ENCODE peak calls at places on chromosomes 6 and 20, in seven cellular contexts. O is SJCRH30, L is A172, J is fibroblast of villous mesenchyme, F is cardiac muscle cell, S is NCI-H345, N is left cardiac atrium. P is an unnamed sample.

GRCh38 chr6:124869412-124869811 is 92.8 kb upstream of the RNF217 start:
- DNase-seq in O (no peak), L (no peak), J (no peak), F (no peak), S (no peak), N (no peak), P (no peak)

GRCh38 chr20:62367136-62367482 is at the start of gene LAMA5:
- DNase-seq in O (peak), L (no peak), J (peak), F (peak), S (peak), N (peak), P (no peak)

GRCh38 chr6:22873531-22874136 is 304.3 kb downstream of the HDGFL1 start:
- DNase-seq in O (peak), L (no peak), J (peak), F (no peak), S (no peak), N (no peak), P (no peak)

GRCh38 chr6:35318200-35318844 is 20.7 kb downstream of the DEF6 start:
- DNase-seq in O (peak), L (peak), J (peak), F (peak), S (peak), N (peak), P (no peak)

GRCh38 chr6:144447487-144447886 is 162.4 kb downstream of the UTRN start:
- DNase-seq in O (no peak), L (peak), J (no peak), F (no peak), S (no peak), N (no peak), P (no peak)

GRCh38 chr6:122754191-122754731 is 25.3 kb upstream of the FABP7 start:
- DNase-seq in O (no peak), L (no peak), J (no peak), F (no peak), S (no peak), N (no peak), P (no peak)

GRCh38 chr6:156650896-156651295 is 126.3 kb upstream of the ARID1B start:
- DNase-seq in O (no peak), L (no peak), J (no peak), F (no peak), S (no peak), N (no peak), P (no peak)

GRCh38 chr6:124674042-124674441 is 288.2 kb upstream of the RNF217 start:
- DNase-seq in O (no peak), L (no peak), J (no peak), F (no peak), S (no peak), N (no peak), P (no peak)